ENCODE peak calls at places on chromosomes 3 and 15, in four cellular contexts. Y is HT-29, U is NCI-H774, R is foreskin melanocyte. V is an unnamed sample.

GRCh38 chr3:111200027-111200426 is 128.4 kb downstream of the NECTIN3 start:
- DNase-seq in Y (no peak), U (no peak), R (no peak), V (no peak)

GRCh38 chr15:39919396-39919739 is 698 bp downstream of the GPR176 start:
- DNase-seq in Y (no peak), U (no peak), R (no peak), V (no peak)

GRCh38 chr3:63824309-63824708 is 5.2 kb downstream of the C3orf49 start:
- DNase-seq in Y (no peak), U (no peak), R (peak; percentile 80), V (peak; percentile 65)

GRCh38 chr15:44537728-44538240 is 837 bp downstream of the EIF3J start:
- DNase-seq in Y (peak; percentile 76), U (no peak), R (no peak), V (no peak)

GRCh38 chr3:109275702-109276293 is 40.5 kb downstream of the DPPA2 start:
- DNase-seq in Y (peak; percentile 63), U (no peak), R (peak; percentile 87), V (peak; percentile 80)

GRCh38 chr15:92576597-92577200 is 78.9 kb downstream of the FAM174B start:
- DNase-seq in Y (no peak), U (no peak), R (no peak), V (no peak)

GRCh38 chr3:126380011-126380768 is 14.5 kb upstream of the CFAP100 start:
- DNase-seq in Y (no peak), U (no peak), R (no peak), V (no peak)

GRCh38 chr15:80154336-80154735 is 1.5 kb downstream of the FAH start:
- DNase-seq in Y (no peak), U (no peak), R (no peak), V (no peak)

GRCh38 chr15:42081463-42081830 is 12.9 kb downstream of the PLA2G4D start:
- DNase-seq in Y (no peak), U (no peak), R (no peak), V (no peak)

GRCh38 chr3:125052671-125053303 is 3.0 kb downstream of the HEG1 start:
- DNase-seq in Y (no peak), U (no peak), R (no peak), V (peak; percentile 86)

GRCh38 chr3:80554304-80554703 is 786.5 kb upstream of the ROBO1 start:
- DNase-seq in Y (no peak), U (no peak), R (no peak), V (no peak)

GRCh38 chr3:133901083-133901482 is 5.4 kb upstream of the RAB6B start:
- DNase-seq in Y (no peak), U (no peak), R (no peak), V (no peak)

GRCh38 chr3:179898024-179898423 is 138.7 kb downstream of the PEX5L start:
- DNase-seq in Y (peak; percentile 54), U (no peak), R (peak; percentile 32), V (peak; percentile 23)

GRCh38 chr3:134317106-134317947 is 56.9 kb downstream of the AMOTL2 start:
- DNase-seq in Y (no peak), U (no peak), R (no peak), V (peak; percentile 76)

GRCh38 chr15:52256366-52256765 is 39.2 kb downstream of the MYO5C start:
- DNase-seq in Y (peak; percentile 90), U (no peak), R (peak; percentile 71), V (peak; percentile 90)

GRCh38 chr15:39077998-39078397 is 502.9 kb upstream of the THBS1 start:
- DNase-seq in Y (no peak), U (no peak), R (no peak), V (no peak)

GRCh38 chr3:72892870-72893269 is 5.0 kb downstream of the GXYLT2 start:
- DNase-seq in Y (no peak), U (no peak), R (no peak), V (no peak)

GRCh38 chr15:60548101-60548500 is 69.2 kb upstream of the ICE2 start:
- DNase-seq in Y (no peak), U (no peak), R (no peak), V (no peak)

GRCh38 chr3:31636693-31637442 is 104.1 kb downstream of the STT3B start:
- DNase-seq in Y (no peak), U (no peak), R (no peak), V (no peak)

GRCh38 chr3:156535162-156535627 is 19.7 kb downstream of the SSR3 start:
- DNase-seq in Y (peak; percentile 75), U (no peak), R (peak; percentile 87), V (peak; percentile 97)

GRCh38 chr3:66490214-66490613 is 10.6 kb downstream of the LRIG1 start:
- DNase-seq in Y (no peak), U (no peak), R (no peak), V (no peak)

GRCh38 chr3:142366434-142366833 is 81.4 kb downstream of the XRN1 start:
- DNase-seq in Y (peak; percentile 62), U (no peak), R (no peak), V (no peak)

GRCh38 chr15:63065262-63066234 is 23.0 kb downstream of the TPM1 start:
- DNase-seq in Y (no peak), U (no peak), R (no peak), V (peak; percentile 34)

GRCh38 chr3:68972358-68972979 is 40.1 kb upstream of the TAFA4 start:
- DNase-seq in Y (peak; percentile 61), U (peak; percentile 38), R (peak; percentile 51), V (peak; percentile 80)

GRCh38 chr3:154889227-154889634 is 190.9 kb upstream of the MME start:
- DNase-seq in Y (no peak), U (no peak), R (no peak), V (no peak)

GRCh38 chr15:90261811-90262210 is 3.7 kb upstream of the NGRN start:
- DNase-seq in Y (no peak), U (no peak), R (no peak), V (peak; percentile 22)

GRCh38 chr3:70065666-70066253 is 66.2 kb downstream of the SAMMSON start:
- DNase-seq in Y (peak; percentile 4), U (no peak), R (no peak), V (no peak)

GRCh38 chr3:151890721-151891141 is 17.3 kb downstream of the SUCNR1 start:
- DNase-seq in Y (peak; percentile 56), U (peak; percentile 94), R (no peak), V (no peak)

GRCh38 chr15:92166029-92166428 is 227.7 kb upstream of the ST8SIA2 start:
- DNase-seq in Y (no peak), U (no peak), R (no peak), V (no peak)

GRCh38 chr15:29854413-29854812 is 32.1 kb upstream of the TJP1 start:
- DNase-seq in Y (no peak), U (no peak), R (peak; percentile 51), V (no peak)

GRCh38 chr3:170423001-170423615 is 4.4 kb downstream of the CLDN11 start:
- DNase-seq in Y (no peak), U (no peak), R (no peak), V (no peak)

GRCh38 chr3:100047455-100048141 is 66.7 kb downstream of the FILIP1L start:
- DNase-seq in Y (peak; percentile 91), U (peak; percentile 19), R (peak; percentile 77), V (peak; percentile 75)

GRCh38 chr3:123817413-123817812 is 66.7 kb downstream of the MYLK start:
- DNase-seq in Y (no peak), U (no peak), R (no peak), V (peak; percentile 65)

GRCh38 chr3:191397771-191398170 is 63.2 kb upstream of the PYDC2 start:
- DNase-seq in Y (no peak), U (no peak), R (no peak), V (peak; percentile 86)

GRCh38 chr3:16842710-16843270 is 42.0 kb upstream of the PLCL2 start:
- DNase-seq in Y (peak; percentile 20), U (peak; percentile 50), R (no peak), V (no peak)

GRCh38 chr3:32423534-32423933 is 31.9 kb downstream of the CMTM7 start:
- DNase-seq in Y (no peak), U (no peak), R (no peak), V (no peak)

V was measured in astrocyte of the hippocampus.